ENCODE peak calls at places on chromosome 20, in ten cellular contexts. One of them, this sample, is unnamed.

GRCh38 chr20:47620808-47621805 is 119.4 kb downstream of the NCOA3 start:
- DNase-seq in HFFc6: peak; percentile 71
- DNase-seq in left ventricle myocardium inferior: no peak
- DNase-seq in fibroblast of pulmonary artery: peak; percentile 88
- DNase-seq in CD8-positive, alpha-beta T cell: no peak
- DNase-seq in right lobe of liver: no peak
- DNase-seq in esophagus squamous epithelium: no peak
- DNase-seq in ovary: no peak
- DNase-seq in WTC11: no peak
- DNase-seq in progenitor cell of endocrine pancreas: no peak
- DNase-seq in this sample: no peak

GRCh38 chr20:25044660-25045342 is 13.1 kb downstream of the ACSS1 start:
- DNase-seq in CD8-positive, alpha-beta T cell: no peak
- DNase-seq in fibroblast of pulmonary artery: no peak
- DNase-seq in esophagus squamous epithelium: no peak
- DNase-seq in ovary: peak; percentile 25
- DNase-seq in left ventricle myocardium inferior: no peak
- DNase-seq in HFFc6: no peak
- DNase-seq in WTC11: no peak
- DNase-seq in progenitor cell of endocrine pancreas: no peak
- DNase-seq in right lobe of liver: peak; percentile 66
- DNase-seq in this sample: peak; percentile 39

GRCh38 chr20:62607366-62608217 is 34.7 kb upstream of the SLCO4A1 start:
- DNase-seq in CD8-positive, alpha-beta T cell: no peak
- DNase-seq in WTC11: no peak
- DNase-seq in left ventricle myocardium inferior: no peak
- DNase-seq in progenitor cell of endocrine pancreas: no peak
- DNase-seq in ovary: no peak
- DNase-seq in fibroblast of pulmonary artery: no peak
- DNase-seq in esophagus squamous epithelium: no peak
- DNase-seq in HFFc6: no peak
- DNase-seq in right lobe of liver: no peak
- DNase-seq in this sample: no peak

GRCh38 chr20:17881741-17882064 is 86.9 kb downstream of the SNX5 start:
- DNase-seq in progenitor cell of endocrine pancreas: no peak
- DNase-seq in right lobe of liver: no peak
- DNase-seq in left ventricle myocardium inferior: no peak
- DNase-seq in HFFc6: no peak
- DNase-seq in ovary: no peak
- DNase-seq in esophagus squamous epithelium: no peak
- DNase-seq in CD8-positive, alpha-beta T cell: no peak
- DNase-seq in fibroblast of pulmonary artery: no peak
- DNase-seq in WTC11: no peak
- DNase-seq in this sample: no peak

GRCh38 chr20:38894091-38894847 is 31.9 kb upstream of the FAM83D start:
- DNase-seq in WTC11: no peak
- DNase-seq in right lobe of liver: no peak
- DNase-seq in esophagus squamous epithelium: no peak
- DNase-seq in progenitor cell of endocrine pancreas: no peak
- DNase-seq in fibroblast of pulmonary artery: no peak
- DNase-seq in left ventricle myocardium inferior: peak; percentile 50
- DNase-seq in ovary: no peak
- DNase-seq in CD8-positive, alpha-beta T cell: no peak
- DNase-seq in HFFc6: no peak
- DNase-seq in this sample: no peak

GRCh38 chr20:25006431-25007167 is 14.0 kb upstream of the APMAP start:
- DNase-seq in right lobe of liver: no peak
- DNase-seq in esophagus squamous epithelium: no peak
- DNase-seq in WTC11: no peak
- DNase-seq in fibroblast of pulmonary artery: no peak
- DNase-seq in CD8-positive, alpha-beta T cell: no peak
- DNase-seq in ovary: no peak
- DNase-seq in HFFc6: no peak
- DNase-seq in left ventricle myocardium inferior: no peak
- DNase-seq in progenitor cell of endocrine pancreas: no peak
- DNase-seq in this sample: no peak

GRCh38 chr20:38871560-38871953 is 54.7 kb upstream of the FAM83D start:
- DNase-seq in ovary: no peak
- DNase-seq in left ventricle myocardium inferior: no peak
- DNase-seq in progenitor cell of endocrine pancreas: no peak
- DNase-seq in esophagus squamous epithelium: no peak
- DNase-seq in CD8-positive, alpha-beta T cell: no peak
- DNase-seq in WTC11: no peak
- DNase-seq in HFFc6: no peak
- DNase-seq in right lobe of liver: no peak
- DNase-seq in fibroblast of pulmonary artery: no peak
- DNase-seq in this sample: no peak

GRCh38 chr20:10626896-10627295 is 46.9 kb downstream of the JAG1 start:
- DNase-seq in progenitor cell of endocrine pancreas: no peak
- DNase-seq in esophagus squamous epithelium: no peak
- DNase-seq in fibroblast of pulmonary artery: peak; percentile 82
- DNase-seq in left ventricle myocardium inferior: no peak
- DNase-seq in CD8-positive, alpha-beta T cell: no peak
- DNase-seq in WTC11: no peak
- DNase-seq in right lobe of liver: no peak
- DNase-seq in ovary: no peak
- DNase-seq in HFFc6: no peak
- DNase-seq in this sample: no peak

GRCh38 chr20:51584116-51584515 is 41.6 kb upstream of the NFATC2 start:
- DNase-seq in esophagus squamous epithelium: no peak
- DNase-seq in left ventricle myocardium inferior: no peak
- DNase-seq in HFFc6: no peak
- DNase-seq in WTC11: no peak
- DNase-seq in ovary: no peak
- DNase-seq in right lobe of liver: no peak
- DNase-seq in CD8-positive, alpha-beta T cell: no peak
- DNase-seq in fibroblast of pulmonary artery: no peak
- DNase-seq in progenitor cell of endocrine pancreas: no peak
- DNase-seq in this sample: no peak

GRCh38 chr20:24981282-24981681 is 11.3 kb downstream of the APMAP start:
- DNase-seq in right lobe of liver: no peak
- DNase-seq in CD8-positive, alpha-beta T cell: no peak
- DNase-seq in HFFc6: no peak
- DNase-seq in left ventricle myocardium inferior: no peak
- DNase-seq in ovary: no peak
- DNase-seq in WTC11: no peak
- DNase-seq in fibroblast of pulmonary artery: no peak
- DNase-seq in progenitor cell of endocrine pancreas: no peak
- DNase-seq in esophagus squamous epithelium: no peak
- DNase-seq in this sample: no peak

GRCh38 chr20:17643531-17644188 is 38.4 kb downstream of the RRBP1 start:
- DNase-seq in progenitor cell of endocrine pancreas: no peak
- DNase-seq in ovary: no peak
- DNase-seq in CD8-positive, alpha-beta T cell: no peak
- DNase-seq in esophagus squamous epithelium: no peak
- DNase-seq in left ventricle myocardium inferior: no peak
- DNase-seq in WTC11: no peak
- DNase-seq in right lobe of liver: peak; percentile 15
- DNase-seq in HFFc6: no peak
- DNase-seq in fibroblast of pulmonary artery: no peak
- DNase-seq in this sample: peak; percentile 10

GRCh38 chr20:59385461-59385860 is 85.0 kb downstream of the EDN3 start:
- DNase-seq in HFFc6: no peak
- DNase-seq in esophagus squamous epithelium: no peak
- DNase-seq in progenitor cell of endocrine pancreas: no peak
- DNase-seq in CD8-positive, alpha-beta T cell: no peak
- DNase-seq in fibroblast of pulmonary artery: no peak
- DNase-seq in ovary: no peak
- DNase-seq in right lobe of liver: no peak
- DNase-seq in left ventricle myocardium inferior: no peak
- DNase-seq in WTC11: peak; percentile 25
- DNase-seq in this sample: no peak

GRCh38 chr20:11267762-11268335 is 594.0 kb upstream of the JAG1 start:
- DNase-seq in CD8-positive, alpha-beta T cell: no peak
- DNase-seq in WTC11: no peak
- DNase-seq in HFFc6: no peak
- DNase-seq in right lobe of liver: no peak
- DNase-seq in esophagus squamous epithelium: no peak
- DNase-seq in fibroblast of pulmonary artery: peak; percentile 20
- DNase-seq in progenitor cell of endocrine pancreas: no peak
- DNase-seq in ovary: no peak
- DNase-seq in left ventricle myocardium inferior: no peak
- DNase-seq in this sample: no peak

GRCh38 chr20:15863735-15864134 is 709.5 kb downstream of the KIF16B start:
- DNase-seq in progenitor cell of endocrine pancreas: no peak
- DNase-seq in CD8-positive, alpha-beta T cell: no peak
- DNase-seq in HFFc6: no peak
- DNase-seq in right lobe of liver: no peak
- DNase-seq in esophagus squamous epithelium: no peak
- DNase-seq in WTC11: no peak
- DNase-seq in fibroblast of pulmonary artery: no peak
- DNase-seq in left ventricle myocardium inferior: no peak
- DNase-seq in ovary: no peak
- DNase-seq in this sample: no peak

GRCh38 chr20:15862178-15862577 is 711.1 kb downstream of the KIF16B start:
- DNase-seq in esophagus squamous epithelium: no peak
- DNase-seq in HFFc6: no peak
- DNase-seq in left ventricle myocardium inferior: no peak
- DNase-seq in ovary: no peak
- DNase-seq in WTC11: no peak
- DNase-seq in right lobe of liver: no peak
- DNase-seq in CD8-positive, alpha-beta T cell: no peak
- DNase-seq in progenitor cell of endocrine pancreas: no peak
- DNase-seq in fibroblast of pulmonary artery: no peak
- DNase-seq in this sample: no peak

GRCh38 chr20:15865553-15865952 is 707.7 kb downstream of the KIF16B start:
- DNase-seq in fibroblast of pulmonary artery: no peak
- DNase-seq in ovary: no peak
- DNase-seq in CD8-positive, alpha-beta T cell: no peak
- DNase-seq in HFFc6: no peak
- DNase-seq in right lobe of liver: no peak
- DNase-seq in esophagus squamous epithelium: no peak
- DNase-seq in left ventricle myocardium inferior: no peak
- DNase-seq in progenitor cell of endocrine pancreas: no peak
- DNase-seq in WTC11: no peak
- DNase-seq in this sample: no peak

GRCh38 chr20:15867017-15867416 is 706.2 kb downstream of the KIF16B start:
- DNase-seq in ovary: no peak
- DNase-seq in left ventricle myocardium inferior: no peak
- DNase-seq in CD8-positive, alpha-beta T cell: no peak
- DNase-seq in esophagus squamous epithelium: no peak
- DNase-seq in HFFc6: no peak
- DNase-seq in WTC11: no peak
- DNase-seq in progenitor cell of endocrine pancreas: no peak
- DNase-seq in fibroblast of pulmonary artery: no peak
- DNase-seq in right lobe of liver: no peak
- DNase-seq in this sample: no peak

GRCh38 chr20:15867899-15868298 is 705.3 kb downstream of the KIF16B start:
- DNase-seq in ovary: no peak
- DNase-seq in left ventricle myocardium inferior: no peak
- DNase-seq in WTC11: peak; percentile 16
- DNase-seq in fibroblast of pulmonary artery: no peak
- DNase-seq in CD8-positive, alpha-beta T cell: no peak
- DNase-seq in right lobe of liver: no peak
- DNase-seq in progenitor cell of endocrine pancreas: no peak
- DNase-seq in esophagus squamous epithelium: no peak
- DNase-seq in HFFc6: no peak
- DNase-seq in this sample: no peak
- TF ChIP-seq CTCF in ovary: no peak
- TF ChIP-seq CTCF in left ventricle myocardium inferior: no peak
- TF ChIP-seq CTCF in WTC11: no peak
- TF ChIP-seq CTCF in fibroblast of pulmonary artery: no peak
- TF ChIP-seq CTCF in CD8-positive, alpha-beta T cell: no peak
- TF ChIP-seq CTCF in right lobe of liver: peak; percentile 34
- TF ChIP-seq CTCF in progenitor cell of endocrine pancreas: no peak
- TF ChIP-seq CTCF in esophagus squamous epithelium: peak; percentile 16
- TF ChIP-seq CTCF in HFFc6: no peak
- TF ChIP-seq CTCF in this sample: no peak

GRCh38 chr20:44111712-44112335 is 75.2 kb downstream of the JPH2 start:
- DNase-seq in left ventricle myocardium inferior: no peak
- DNase-seq in ovary: no peak
- DNase-seq in fibroblast of pulmonary artery: peak; percentile 29
- DNase-seq in right lobe of liver: no peak
- DNase-seq in CD8-positive, alpha-beta T cell: no peak
- DNase-seq in HFFc6: peak; percentile 41
- DNase-seq in WTC11: no peak
- DNase-seq in esophagus squamous epithelium: no peak
- DNase-seq in progenitor cell of endocrine pancreas: no peak
- DNase-seq in this sample: no peak

GRCh38 chr20:44112456-44112855 is 74.5 kb downstream of the JPH2 start:
- DNase-seq in left ventricle myocardium inferior: no peak
- DNase-seq in ovary: no peak
- DNase-seq in WTC11: no peak
- DNase-seq in HFFc6: no peak
- DNase-seq in progenitor cell of endocrine pancreas: no peak
- DNase-seq in esophagus squamous epithelium: no peak
- DNase-seq in CD8-positive, alpha-beta T cell: no peak
- DNase-seq in right lobe of liver: no peak
- DNase-seq in fibroblast of pulmonary artery: no peak
- DNase-seq in this sample: no peak

GRCh38 chr20:44112889-44113641 is 73.9 kb downstream of the JPH2 start:
- DNase-seq in fibroblast of pulmonary artery: no peak
- DNase-seq in HFFc6: no peak
- DNase-seq in left ventricle myocardium inferior: no peak
- DNase-seq in CD8-positive, alpha-beta T cell: no peak
- DNase-seq in esophagus squamous epithelium: no peak
- DNase-seq in WTC11: no peak
- DNase-seq in ovary: no peak
- DNase-seq in progenitor cell of endocrine pancreas: no peak
- DNase-seq in right lobe of liver: no peak
- DNase-seq in this sample: no peak

GRCh38 chr20:44110816-44111568 is 76.0 kb downstream of the JPH2 start:
- DNase-seq in ovary: no peak
- DNase-seq in HFFc6: no peak
- DNase-seq in esophagus squamous epithelium: no peak
- DNase-seq in right lobe of liver: no peak
- DNase-seq in fibroblast of pulmonary artery: no peak
- DNase-seq in left ventricle myocardium inferior: no peak
- DNase-seq in CD8-positive, alpha-beta T cell: no peak
- DNase-seq in progenitor cell of endocrine pancreas: no peak
- DNase-seq in WTC11: no peak
- DNase-seq in this sample: no peak

GRCh38 chr20:44109951-44110361 is 77.0 kb downstream of the JPH2 start:
- DNase-seq in right lobe of liver: no peak
- DNase-seq in fibroblast of pulmonary artery: peak; percentile 42
- DNase-seq in WTC11: peak; percentile 59
- DNase-seq in HFFc6: no peak
- DNase-seq in progenitor cell of endocrine pancreas: no peak
- DNase-seq in CD8-positive, alpha-beta T cell: no peak
- DNase-seq in ovary: peak; percentile 51
- DNase-seq in left ventricle myocardium inferior: no peak
- DNase-seq in esophagus squamous epithelium: no peak
- DNase-seq in this sample: no peak
- TF ChIP-seq CTCF in right lobe of liver: no peak
- TF ChIP-seq CTCF in fibroblast of pulmonary artery: peak; percentile 36
- TF ChIP-seq CTCF in WTC11: peak; percentile 40
- TF ChIP-seq CTCF in HFFc6: peak; percentile 60
- TF ChIP-seq CTCF in progenitor cell of endocrine pancreas: peak; percentile 27
- TF ChIP-seq CTCF in CD8-positive, alpha-beta T cell: no peak
- TF ChIP-seq CTCF in ovary: no peak
- TF ChIP-seq CTCF in left ventricle myocardium inferior: peak; percentile 46
- TF ChIP-seq CTCF in esophagus squamous epithelium: no peak
- TF ChIP-seq CTCF in this sample: no peak

GRCh38 chr20:661474-662288 is 8.7 kb upstream of the SRXN1 start:
- DNase-seq in HFFc6: no peak
- DNase-seq in ovary: no peak
- DNase-seq in fibroblast of pulmonary artery: no peak
- DNase-seq in CD8-positive, alpha-beta T cell: no peak
- DNase-seq in left ventricle myocardium inferior: no peak
- DNase-seq in WTC11: peak; percentile 56
- DNase-seq in right lobe of liver: no peak
- DNase-seq in esophagus squamous epithelium: no peak
- DNase-seq in progenitor cell of endocrine pancreas: no peak
- DNase-seq in this sample: no peak
- TF ChIP-seq CTCF in HFFc6: no peak
- TF ChIP-seq CTCF in ovary: no peak
- TF ChIP-seq CTCF in fibroblast of pulmonary artery: no peak
- TF ChIP-seq CTCF in CD8-positive, alpha-beta T cell: no peak
- TF ChIP-seq CTCF in left ventricle myocardium inferior: no peak
- TF ChIP-seq CTCF in WTC11: no peak
- TF ChIP-seq CTCF in right lobe of liver: no peak
- TF ChIP-seq CTCF in esophagus squamous epithelium: no peak
- TF ChIP-seq CTCF in progenitor cell of endocrine pancreas: no peak
- TF ChIP-seq CTCF in this sample: no peak

GRCh38 chr20:35264755-35265154 is 13.2 kb downstream of the MMP24OS start:
- DNase-seq in CD8-positive, alpha-beta T cell: no peak
- DNase-seq in fibroblast of pulmonary artery: peak; percentile 21
- DNase-seq in WTC11: peak; percentile 58
- DNase-seq in ovary: no peak
- DNase-seq in progenitor cell of endocrine pancreas: no peak
- DNase-seq in left ventricle myocardium inferior: no peak
- DNase-seq in esophagus squamous epithelium: no peak
- DNase-seq in HFFc6: no peak
- DNase-seq in right lobe of liver: peak; percentile 47
- DNase-seq in this sample: no peak
- TF ChIP-seq CTCF in CD8-positive, alpha-beta T cell: no peak
- TF ChIP-seq CTCF in fibroblast of pulmonary artery: peak; percentile 15
- TF ChIP-seq CTCF in WTC11: no peak
- TF ChIP-seq CTCF in ovary: no peak
- TF ChIP-seq CTCF in progenitor cell of endocrine pancreas: peak; percentile 33
- TF ChIP-seq CTCF in left ventricle myocardium inferior: no peak
- TF ChIP-seq CTCF in esophagus squamous epithelium: no peak
- TF ChIP-seq CTCF in HFFc6: peak; percentile 51
- TF ChIP-seq CTCF in right lobe of liver: peak; percentile 8
- TF ChIP-seq CTCF in this sample: no peak